ENCODE peak calls at places on chromosome X, in five cellular contexts. N is BE2C, Z is body of pancreas, H is OCI-LY7, L is thoracic aorta. U is an unnamed sample.

GRCh38 chrX:153861147-153861546 is 24.8 kb downstream of the L1CAM start:
- DNase-seq in N (peak), Z (no peak), H (no peak), L (no peak), U (no peak)

GRCh38 chrX:19793471-19793870 is 93.9 kb downstream of the SH3KBP1 start:
- DNase-seq in N (no peak), Z (no peak), H (no peak), L (no peak), U (no peak)

GRCh38 chrX:85504381-85504780 is 124.9 kb upstream of the POF1B start:
- DNase-seq in N (no peak), Z (no peak), H (no peak), L (no peak), U (no peak)

GRCh38 chrX:57932266-57932665 is 22.0 kb upstream of the ZXDA start:
- DNase-seq in N (no peak), Z (no peak), H (no peak), L (no peak), U (no peak)

GRCh38 chrX:96835660-96836289 is 47.9 kb upstream of the RPA4 start:
- DNase-seq in N (no peak), Z (no peak), H (peak), L (no peak), U (no peak)

GRCh38 chrX:26470946-26471345 is 255.0 kb downstream of the MAGEB5 start:
- DNase-seq in N (no peak), Z (no peak), H (no peak), L (no peak), U (no peak)

GRCh38 chrX:13581554-13581953 is 12.2 kb downstream of the EGFL6 start:
- DNase-seq in N (no peak), Z (no peak), H (no peak), L (no peak), U (peak)

GRCh38 chrX:120653000-120653399 is 23.1 kb upstream of the C1GALT1C1 start:
- DNase-seq in N (peak), Z (no peak), H (no peak), L (no peak), U (no peak)

GRCh38 chrX:29318051-29318450 is 730.8 kb downstream of the IL1RAPL1 start:
- DNase-seq in N (no peak), Z (no peak), H (no peak), L (no peak), U (no peak)

GRCh38 chrX:39149761-39150160 is 348.5 kb downstream of the MID1IP1 start:
- DNase-seq in N (peak), Z (peak), H (peak), L (peak), U (peak)

GRCh38 chrX:154600962-154601374 is 16.0 kb downstream of the CTAG1A start:
- DNase-seq in N (no peak), Z (no peak), H (no peak), L (no peak), U (peak)

GRCh38 chrX:15242899-15243555 is 26.9 kb downstream of the ASB9 start:
- DNase-seq in N (peak), Z (peak), H (peak), L (no peak), U (peak)

GRCh38 chrX:47460561-47460960 is 22.5 kb downstream of the ZNF41 start:
- DNase-seq in N (no peak), Z (no peak), H (no peak), L (no peak), U (no peak)

GRCh38 chrX:69507500-69507789 is 3.3 kb downstream of the NALF2 start:
- DNase-seq in N (no peak), Z (no peak), H (peak), L (no peak), U (no peak)

GRCh38 chrX:69506617-69507499 is 2.7 kb downstream of the NALF2 start:
- DNase-seq in N (no peak), Z (no peak), H (peak), L (no peak), U (no peak)

GRCh38 chrX:69503835-69504625 is at the start of gene NALF2:
- DNase-seq in N (peak), Z (peak), H (peak), L (no peak), U (peak)

GRCh38 chrX:69504626-69505612 is 793 bp downstream of the NALF2 start:
- DNase-seq in N (no peak), Z (no peak), H (peak), L (no peak), U (no peak)

GRCh38 chrX:69505772-69506616 is 1.9 kb downstream of the NALF2 start:
- DNase-seq in N (no peak), Z (no peak), H (peak), L (no peak), U (no peak)
- H3K4me3 ChIP-seq in N (peak), Z (no peak), H (peak), L (no peak), U (no peak)

GRCh38 chrX:117305168-117305766 is 811.3 kb downstream of the KLHL13 start:
- DNase-seq in N (no peak), Z (no peak), H (no peak), L (no peak), U (no peak)
- TF ChIP-seq CTCF in N (no peak), Z (no peak), H (no peak), L (no peak), U (no peak)

GRCh38 chrX:44003975-44004374 is 30.8 kb upstream of the NDP start:
- DNase-seq in N (no peak), Z (peak), H (no peak), L (no peak), U (no peak)
- H3K4me3 ChIP-seq in N (no peak), Z (no peak), H (no peak), L (no peak), U (no peak)

GRCh38 chrX:2654436-2655340 is 36.4 kb upstream of the CD99 start:
- DNase-seq in N (no peak), Z (peak), H (no peak), L (no peak), U (no peak)
- TF ChIP-seq CTCF in N (no peak), Z (no peak), H (no peak), L (no peak), U (no peak)

GRCh38 chrX:150361777-150362351 is 1.3 kb upstream of the MAMLD1 start:
- DNase-seq in N (no peak), Z (peak), H (no peak), L (no peak), U (no peak)

GRCh38 chrX:150362599-150363481 is at the start of gene MAMLD1:
- DNase-seq in N (no peak), Z (peak), H (no peak), L (peak), U (peak)

GRCh38 chrX:150364347-150365050 is 1.4 kb downstream of the MAMLD1 start:
- DNase-seq in N (no peak), Z (peak), H (no peak), L (no peak), U (no peak)

GRCh38 chrX:150365051-150365952 is 2.2 kb downstream of the MAMLD1 start:
- DNase-seq in N (peak), Z (peak), H (no peak), L (no peak), U (peak)

DNA sequence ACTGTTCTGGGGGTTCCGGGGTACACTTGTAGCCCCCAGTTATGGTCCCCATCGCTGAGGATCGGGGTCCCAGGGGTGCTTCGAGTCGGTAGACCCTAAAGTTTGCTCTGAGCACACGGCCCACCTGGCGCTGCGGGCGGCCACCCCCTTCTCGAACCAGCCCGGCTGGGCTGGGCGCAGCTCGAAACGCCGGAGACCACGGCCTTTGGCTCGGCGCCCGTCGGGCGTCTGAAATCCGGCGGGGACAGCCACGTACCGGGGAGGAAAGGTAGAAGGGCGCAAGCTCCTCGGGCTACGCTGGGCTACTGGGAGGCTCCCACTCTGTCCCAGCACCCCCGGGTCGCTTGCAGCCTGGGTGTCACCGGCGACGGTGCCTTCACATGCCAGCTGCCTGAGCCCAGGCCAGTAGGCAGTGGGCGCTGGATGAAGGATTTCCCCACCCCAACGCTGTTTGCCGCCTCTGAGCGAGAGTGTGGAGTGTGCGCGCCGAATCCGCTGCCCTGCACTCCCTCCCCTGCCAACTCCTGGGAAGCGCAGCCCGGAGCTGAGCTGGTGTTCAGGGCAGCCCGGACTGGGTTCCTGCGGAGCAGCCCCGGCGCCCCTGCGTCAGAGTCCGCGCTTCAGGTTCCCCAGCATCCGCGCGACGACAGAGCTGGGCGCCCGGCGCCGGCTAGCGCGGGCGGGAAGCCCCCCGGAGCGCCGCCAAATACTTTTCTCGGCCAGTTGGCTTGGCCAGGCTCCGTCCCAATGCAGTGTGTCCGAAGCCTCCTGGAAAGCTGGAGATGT is 637 bp downstream of the MAMLD1 start:
- DNase-seq in N (no peak), Z (peak), H (no peak), L (no peak), U (no peak)
- H3K4me3 ChIP-seq in N (no peak), Z (peak), H (no peak), L (peak), U (peak)

GRCh38 chrX:104122829-104123228 is 10.5 kb downstream of the ZCCHC18 start:
- DNase-seq in N (no peak), Z (no peak), H (peak), L (no peak), U (no peak)

GRCh38 chrX:104112326-104112951 is at the start of gene ZCCHC18:
- DNase-seq in N (peak), Z (peak), H (peak), L (no peak), U (peak)

GRCh38 chrX:104118765-104119164 is 6.4 kb downstream of the ZCCHC18 start:
- DNase-seq in N (no peak), Z (no peak), H (no peak), L (no peak), U (no peak)

GRCh38 chrX:104113237-104113965 is 1.1 kb downstream of the ZCCHC18 start:
- DNase-seq in N (peak), Z (peak), H (peak), L (no peak), U (peak)

GRCh38 chrX:104117753-104118152 is 5.4 kb downstream of the ZCCHC18 start:
- DNase-seq in N (no peak), Z (no peak), H (no peak), L (no peak), U (no peak)
- TF ChIP-seq CTCF in N (no peak), Z (no peak), H (no peak), L (no peak), U (no peak)

GRCh38 chrX:3820170-3820569 is 106.7 kb upstream of the PRKX start:
- DNase-seq in N (no peak), Z (no peak), H (no peak), L (no peak), U (peak)

GRCh38 chrX:3811331-3812311 is 98.2 kb upstream of the PRKX start:
- DNase-seq in N (peak), Z (no peak), H (peak), L (no peak), U (peak)

DNA sequence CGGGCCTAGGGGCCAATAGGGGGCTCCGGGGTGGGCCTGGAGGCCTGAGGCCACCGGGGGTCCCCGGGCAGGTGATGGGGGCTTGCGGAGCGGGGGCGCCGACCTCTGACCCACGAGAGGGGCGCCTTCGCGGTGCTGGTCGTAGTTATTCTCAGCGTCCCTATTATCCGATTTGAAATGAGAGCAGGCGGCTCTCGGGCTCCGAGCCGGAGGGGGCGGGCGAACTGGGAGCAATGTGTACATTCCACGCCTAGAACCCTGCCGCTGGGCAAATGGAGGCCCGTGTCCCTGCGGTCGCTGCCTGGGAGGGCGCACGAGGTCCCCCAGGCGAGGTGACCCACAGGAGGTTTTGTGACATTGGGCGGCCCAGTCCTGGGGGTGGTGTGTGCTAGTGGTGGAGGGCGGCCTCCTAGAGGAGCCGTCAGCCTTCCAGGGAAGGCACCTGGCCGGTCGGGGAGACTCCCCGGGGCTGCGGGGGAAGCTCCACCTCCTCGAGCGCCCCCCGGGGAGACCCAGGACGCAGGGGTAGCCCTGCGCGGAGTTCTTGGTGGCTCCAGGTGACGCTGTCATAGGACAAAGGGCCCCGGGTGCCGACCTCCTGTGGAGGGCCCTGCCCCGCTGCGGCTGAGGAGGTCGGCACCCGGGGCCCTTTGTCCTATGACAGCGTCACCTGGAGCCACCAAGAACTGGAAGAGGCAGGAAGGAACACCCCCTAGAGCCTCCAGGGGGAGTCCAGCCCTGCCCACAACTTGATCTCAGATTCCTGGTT is 102.6 kb upstream of the PRKX start:
- DNase-seq in N (peak), Z (peak), H (peak), L (no peak), U (peak)
- H3K4me3 ChIP-seq in N (peak), Z (peak), H (peak), L (peak), U (peak)

GRCh38 chrX:56763556-56764152 is 34.6 kb downstream of the NBDY start:
- DNase-seq in N (no peak), Z (no peak), H (no peak), L (no peak), U (peak)
- TF ChIP-seq CTCF in N (no peak), Z (peak), H (no peak), L (no peak), U (peak)

GRCh38 chrX:51891245-51891644 is 2.2 kb upstream of the MAGED1 start:
- DNase-seq in N (no peak), Z (no peak), H (no peak), L (no peak), U (no peak)
- H3K4me3 ChIP-seq in N (peak), Z (no peak), H (peak), L (no peak), U (no peak)